ENCODE peak calls at places on chromosomes 16 and 17, in four cellular contexts. One of them, this sample, is unnamed.

GRCh38 chr17:80264793-80265075 is 4.1 kb downstream of the RNF213 start:
- DNase-seq in GM13977: no peak
- DNase-seq in EL: no peak
- DNase-seq in ecto neural progenitor cell: no peak
- DNase-seq in this sample: no peak

GRCh38 chr17:38741853-38742421 is 6.2 kb downstream of the PCGF2 start:
- DNase-seq in ecto neural progenitor cell: peak; percentile 47
- DNase-seq in EL: no peak
- DNase-seq in GM13977: peak; percentile 11
- DNase-seq in this sample: peak; percentile 9

GRCh38 chr17:29131814-29132682 is 48.1 kb downstream of the MYO18A start:
- DNase-seq in EL: peak; percentile 94
- DNase-seq in GM13977: no peak
- DNase-seq in ecto neural progenitor cell: no peak
- DNase-seq in this sample: no peak

GRCh38 chr17:74531231-74531761 is at the start of gene CD300LB:
- DNase-seq in ecto neural progenitor cell: no peak
- DNase-seq in EL: no peak
- DNase-seq in GM13977: no peak
- DNase-seq in this sample: no peak

GRCh38 chr17:43021739-43022512 is at the start of gene VAT1:
- DNase-seq in ecto neural progenitor cell: peak; percentile 91
- DNase-seq in GM13977: peak; percentile 85
- DNase-seq in EL: peak; percentile 79
- DNase-seq in this sample: peak; percentile 76

GRCh38 chr17:19534562-19535149 is 1.0 kb downstream of the SLC47A1 start:
- DNase-seq in ecto neural progenitor cell: no peak
- DNase-seq in EL: no peak
- DNase-seq in GM13977: no peak
- DNase-seq in this sample: peak; percentile 16

GRCh38 chr16:5875416-5875815 is 777.8 kb upstream of the EEF2KMT start:
- DNase-seq in GM13977: no peak
- DNase-seq in ecto neural progenitor cell: no peak
- DNase-seq in EL: no peak
- DNase-seq in this sample: peak; percentile 27

GRCh38 chr17:34313164-34313563 is 6.1 kb upstream of the CCL8 start:
- DNase-seq in ecto neural progenitor cell: no peak
- DNase-seq in EL: peak; percentile 25
- DNase-seq in GM13977: no peak
- DNase-seq in this sample: no peak

GRCh38 chr16:56589141-56590039 is at the start of gene MT3:
- DNase-seq in EL: peak; percentile 37
- DNase-seq in GM13977: no peak
- DNase-seq in ecto neural progenitor cell: no peak
- DNase-seq in this sample: no peak